ENCODE peak calls at places on chromosomes 7 and 10, in four cellular contexts. O is RWPE1, Z is BJ, L is GM13976. R is an unnamed sample.

GRCh38 chr7:67900456-67900855 is 903.8 kb downstream of the TYW1 start:
- DNase-seq in O (no peak), Z (no peak), L (no peak), R (no peak)

GRCh38 chr7:10704653-10705052 is 269.0 kb upstream of the PHF14 start:
- DNase-seq in O (no peak), Z (no peak), L (no peak), R (no peak)

GRCh38 chr10:82742478-82742877 is 867.5 kb downstream of the NRG3 start:
- DNase-seq in O (peak), Z (no peak), L (no peak), R (no peak)

GRCh38 chr10:106551501-106551900 is 613.0 kb downstream of the SORCS1 start:
- DNase-seq in O (no peak), Z (no peak), L (no peak), R (no peak)

GRCh38 chr10:34967411-34967880 is 122.7 kb downstream of the CUL2 start:
- DNase-seq in O (no peak), Z (no peak), L (no peak), R (no peak)

GRCh38 chr10:73948947-73949633 is 38.2 kb downstream of the PLAU start:
- DNase-seq in O (no peak), Z (no peak), L (no peak), R (no peak)

GRCh38 chr7:148230341-148230740 is 360.2 kb upstream of the C7orf33 start:
- DNase-seq in O (no peak), Z (no peak), L (no peak), R (no peak)

GRCh38 chr7:128108641-128109423 is 77.6 kb upstream of the LRRC4 start:
- DNase-seq in O (no peak), Z (no peak), L (peak), R (peak)

GRCh38 chr10:93701903-93702277 is 502 bp downstream of the FRA10AC1 start:
- DNase-seq in O (peak), Z (no peak), L (peak), R (no peak)

GRCh38 chr7:155782466-155782865 is 29.8 kb downstream of the SHH start:
- DNase-seq in O (no peak), Z (no peak), L (no peak), R (no peak)

GRCh38 chr10:132637477-132638129 is 100.0 kb downstream of the INPP5A start:
- DNase-seq in O (peak), Z (no peak), L (peak), R (peak)

GRCh38 chr7:96169439-96169838 is 152.5 kb downstream of the SLC25A13 start:
- DNase-seq in O (no peak), Z (no peak), L (no peak), R (no peak)

GRCh38 chr10:44389150-44389549 is 4.3 kb upstream of the CXCL12 start:
- DNase-seq in O (no peak), Z (no peak), L (no peak), R (no peak)

GRCh38 chr7:150753826-150754603 is 16.8 kb downstream of the GIMAP5 start:
- DNase-seq in O (no peak), Z (no peak), L (peak), R (peak)

GRCh38 chr10:25209618-25210017 is 34.8 kb downstream of the GPR158 start:
- DNase-seq in O (no peak), Z (no peak), L (no peak), R (no peak)

GRCh38 chr7:34452363-34452762 is 205.7 kb upstream of the NPSR1 start:
- DNase-seq in O (no peak), Z (no peak), L (no peak), R (no peak)

GRCh38 chr7:134724606-134725005 is 54.8 kb upstream of the CALD1 start:
- DNase-seq in O (peak), Z (no peak), L (peak), R (peak)

GRCh38 chr7:41328544-41328943 is 374.3 kb downstream of the INHBA start:
- DNase-seq in O (no peak), Z (no peak), L (no peak), R (no peak)

DNA sequence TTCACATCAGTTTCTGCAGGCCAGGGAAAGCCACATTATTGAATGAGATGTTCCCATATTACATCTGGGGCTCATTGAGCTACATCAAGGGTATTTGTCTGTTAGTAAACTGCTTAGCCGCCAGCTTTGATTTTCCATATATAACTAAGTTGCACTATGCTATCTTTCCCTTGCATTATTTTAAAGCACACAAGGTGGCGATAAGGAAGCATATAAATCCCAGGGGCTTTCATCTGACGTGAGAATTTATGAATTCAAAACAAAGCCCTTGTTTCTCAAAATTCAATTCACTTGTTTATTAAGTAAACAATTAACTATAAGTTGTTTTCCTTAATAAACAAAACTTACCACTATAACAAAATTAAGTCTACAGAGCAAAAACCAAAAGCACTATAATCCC is 334.1 kb upstream of the TPK1 start:
- DNase-seq in O (no peak), Z (no peak), L (no peak), R (no peak)
- TF ChIP-seq CTCF in O (peak), Z (no peak), L (no peak), R (no peak)

GRCh38 chr7:110090113-110090820 is 1000.7 kb upstream of the LRRN3 start:
- DNase-seq in O (no peak), Z (no peak), L (peak), R (peak)
- TF ChIP-seq CTCF in O (peak), Z (peak), L (no peak), R (peak)

DNA sequence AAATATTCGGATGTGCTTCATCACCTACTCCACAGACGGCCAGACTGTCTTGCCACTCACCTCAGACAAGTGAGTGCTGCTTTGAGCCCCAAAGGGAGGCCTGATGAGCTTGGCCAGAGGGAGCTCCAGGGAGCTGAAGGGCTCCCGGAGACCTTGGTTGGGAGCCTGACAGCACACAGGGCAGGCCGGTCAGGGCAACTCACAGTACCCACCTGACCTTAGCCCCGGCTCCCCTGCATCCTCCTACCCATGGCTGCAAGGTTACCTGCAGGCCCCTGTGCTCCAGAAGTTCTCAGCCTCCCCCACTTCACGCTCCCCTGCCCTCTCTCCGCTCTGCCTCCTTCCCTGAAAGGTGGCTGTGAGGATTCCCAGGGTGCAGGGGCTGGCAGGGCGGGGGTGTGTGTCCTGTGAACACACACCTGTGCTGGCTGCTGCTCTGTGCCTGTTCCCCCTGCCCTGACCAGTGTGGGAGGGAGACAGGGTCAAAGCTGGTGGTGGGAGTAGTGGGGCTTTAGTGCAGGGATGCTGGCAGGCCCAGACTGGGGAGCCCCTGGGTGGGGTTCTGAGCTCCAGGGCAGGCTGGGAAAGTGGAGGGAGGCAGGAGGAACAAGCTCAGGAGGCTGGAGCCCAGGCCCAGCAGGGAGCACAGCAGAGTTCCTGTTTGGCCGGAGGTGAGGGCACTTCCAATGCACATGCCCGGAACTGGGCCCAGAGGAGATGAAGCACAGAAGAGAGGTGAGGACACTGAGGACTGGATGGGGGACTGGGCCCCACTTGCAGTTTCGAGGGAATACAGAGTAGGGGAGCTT is 7.2 kb downstream of the ANTXRL start:
- DNase-seq in O (no peak), Z (no peak), L (no peak), R (no peak)
- TF ChIP-seq CTCF in O (no peak), Z (peak), L (no peak), R (no peak)

GRCh38 chr7:51187941-51188340 is 128.7 kb downstream of the COBL start:
- DNase-seq in O (no peak), Z (no peak), L (no peak), R (no peak)
- TF ChIP-seq CTCF in O (no peak), Z (no peak), L (no peak), R (no peak)

GRCh38 chr7:27144799-27145166 is 1.3 kb upstream of the HOXA5 start:
- DNase-seq in O (no peak), Z (no peak), L (no peak), R (no peak)

GRCh38 chr7:27142562-27143021 is 889 bp downstream of the HOXA5 start:
- DNase-seq in O (no peak), Z (no peak), L (no peak), R (no peak)

GRCh38 chr7:27141591-27142561 is 1.6 kb downstream of the HOXA5 start:
- DNase-seq in O (no peak), Z (no peak), L (no peak), R (no peak)

GRCh38 chr7:27143950-27144798 is 693 bp upstream of the HOXA5 start:
- DNase-seq in O (no peak), Z (no peak), L (peak), R (no peak)

GRCh38 chr7:27143022-27143949 is at the start of gene HOXA5:
- DNase-seq in O (peak), Z (no peak), L (peak), R (no peak)
- TF ChIP-seq CTCF in O (peak), Z (no peak), L (no peak), R (peak)

GRCh38 chr10:87504667-87505365 is at the start of gene MINPP1:
- DNase-seq in O (peak), Z (peak), L (peak), R (peak)

GRCh38 chr10:87504307-87504666 is 406 bp upstream of the MINPP1 start:
- DNase-seq in O (no peak), Z (no peak), L (no peak), R (no peak)

GRCh38 chr10:87503892-87504291 is 801 bp upstream of the MINPP1 start:
- DNase-seq in O (no peak), Z (no peak), L (no peak), R (no peak)

GRCh38 chr10:87506988-87507387 is 2.3 kb downstream of the MINPP1 start:
- DNase-seq in O (no peak), Z (no peak), L (no peak), R (no peak)

GRCh38 chr10:87505366-87506113 is 847 bp downstream of the MINPP1 start:
- DNase-seq in O (peak), Z (no peak), L (peak), R (peak)
- TF ChIP-seq CTCF in O (peak), Z (peak), L (peak), R (peak)

GRCh38 chr7:55572378-55573233 is at the start of gene VOPP1:
- DNase-seq in O (peak), Z (no peak), L (peak), R (peak)
- TF ChIP-seq CTCF in O (peak), Z (no peak), L (no peak), R (no peak)

DNA sequence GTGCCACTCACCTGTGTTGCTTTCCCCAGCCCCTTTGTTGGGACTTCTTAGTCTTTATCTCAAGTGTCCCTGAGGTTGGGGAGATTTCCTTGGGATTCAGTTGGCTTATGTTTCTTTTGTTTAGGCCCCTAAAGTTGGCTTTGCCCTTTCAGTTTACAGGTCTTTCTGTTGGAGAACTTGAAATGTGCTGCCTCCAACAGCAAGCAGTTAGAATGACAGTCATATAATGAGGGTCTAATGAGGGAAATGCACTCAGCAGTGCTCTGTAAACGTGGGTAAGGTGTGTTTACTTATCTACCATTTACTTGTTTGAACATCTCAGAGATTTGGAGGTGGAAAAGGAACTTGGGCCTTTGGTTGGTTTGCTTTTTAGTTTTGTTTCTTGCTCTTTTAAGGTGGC is 191.4 kb upstream of the STK17A start:
- DNase-seq in O (no peak), Z (no peak), L (no peak), R (no peak)
- TF ChIP-seq CTCF in O (no peak), Z (no peak), L (no peak), R (no peak)

R was measured in GM10248.